ENCODE peak calls at places on chromosomes 16 and 17, in six cellular contexts. I is lower lobe of right lung, S is B cell, F is tibial artery, D is sigmoid colon, N is neural crest cell. V is an unnamed sample.

GRCh38 chr17:50469005-50469605 is 425 bp upstream of the CHAD start:
- DNase-seq in N (no peak), D (peak), F (no peak), I (no peak), S (no peak), V (no peak)

GRCh38 chr17:79621151-79621940 is 10.5 kb upstream of the RBFOX3 start:
- DNase-seq in S (no peak), D (peak), F (peak), N (no peak), I (peak), V (peak)

GRCh38 chr16:55499951-55500350 is 8.9 kb upstream of the LPCAT2 start:
- DNase-seq in S (no peak), N (no peak), F (no peak), I (no peak), D (peak), V (no peak)

GRCh38 chr17:50318551-50319310 is 27.2 kb upstream of the XYLT2 start:
- DNase-seq in N (no peak), I (no peak), F (peak), S (no peak), D (no peak), V (no peak)

GRCh38 chr16:46947900-46948547 is 25.4 kb downstream of the DNAJA2 start:
- DNase-seq in S (peak), N (peak), D (no peak), F (no peak), I (no peak), V (no peak)

GRCh38 chr17:60910415-60910814 is 232.8 kb downstream of the BCAS3 start:
- DNase-seq in N (no peak), D (no peak), I (no peak), F (no peak), S (no peak), V (no peak)

GRCh38 chr16:82583415-82583814 is 43.4 kb upstream of the CDH13 start:
- DNase-seq in S (no peak), F (no peak), N (no peak), I (no peak), D (no peak), V (no peak)

GRCh38 chr16:72838999-72839398 is 208.9 kb downstream of the ZFHX3 start:
- DNase-seq in N (no peak), D (no peak), F (no peak), I (no peak), S (no peak), V (no peak)

GRCh38 chr16:21001262-21001661 is 100.7 kb downstream of the LYRM1 start:
- DNase-seq in F (no peak), I (no peak), D (no peak), S (no peak), N (no peak), V (no peak)

GRCh38 chr17:57445051-57445450 is 188.7 kb downstream of the MSI2 start:
- DNase-seq in I (no peak), F (no peak), S (no peak), D (no peak), N (no peak), V (peak)

GRCh38 chr17:80732268-80732667 is 187.6 kb downstream of the RPTOR start:
- DNase-seq in N (no peak), D (no peak), I (no peak), F (no peak), S (no peak), V (no peak)

GRCh38 chr16:70253291-70254094 is 1.8 kb upstream of the EXOSC6 start:
- DNase-seq in I (no peak), F (no peak), N (peak), D (no peak), S (peak), V (peak)

GRCh38 chr16:79600636-79601091 is at the start of gene MAF:
- DNase-seq in S (peak), I (peak), F (peak), D (peak), N (peak), V (no peak)

GRCh38 chr17:42673885-42674754 is 2.7 kb downstream of the PLEKHH3 start:
- DNase-seq in D (peak), S (peak), N (no peak), I (no peak), F (peak), V (no peak)

GRCh38 chr17:50689956-50690886 is 17.5 kb downstream of the ANKRD40 start:
- DNase-seq in N (peak), I (no peak), S (no peak), F (peak), D (no peak), V (no peak)

GRCh38 chr16:48444574-48444973 is 59.4 kb upstream of the SIAH1 start:
- DNase-seq in S (no peak), F (no peak), D (peak), N (no peak), I (no peak), V (no peak)

GRCh38 chr17:9021985-9022552 is 759 bp downstream of the NTN1 start:
- DNase-seq in I (no peak), F (peak), S (no peak), N (peak), D (peak), V (no peak)

GRCh38 chr16:80337786-80338185 is 203.0 kb upstream of the DYNLRB2 start:
- DNase-seq in N (no peak), S (no peak), D (no peak), F (no peak), I (no peak), V (no peak)

GRCh38 chr17:3039748-3040147 is 23.7 kb downstream of the OR1D5 start:
- DNase-seq in F (no peak), S (no peak), D (no peak), I (no peak), N (no peak), V (no peak)

GRCh38 chr16:11914759-11915643 is 755 bp downstream of the GSPT1 start:
- DNase-seq in S (peak), N (peak), F (no peak), D (peak), I (peak), V (no peak)

GRCh38 chr17:43079578-43080302 is 45.4 kb downstream of the BRCA1 start:
- DNase-seq in I (no peak), D (no peak), F (no peak), S (no peak), N (no peak), V (no peak)

GRCh38 chr17:29149431-29150064 is 30.6 kb downstream of the MYO18A start:
- DNase-seq in F (peak), I (no peak), D (no peak), S (peak), N (no peak), V (no peak)

GRCh38 chr16:30527635-30528178 is 1.3 kb upstream of the ZNF768 start:
- DNase-seq in N (no peak), S (peak), D (no peak), F (no peak), I (peak), V (no peak)

GRCh38 chr17:19357351-19358140 is 5.0 kb downstream of the B9D1 start:
- DNase-seq in S (no peak), D (peak), F (no peak), I (no peak), N (no peak), V (peak)

GRCh38 chr16:8878523-8878911 is 3.6 kb upstream of the LITAFD start:
- DNase-seq in D (no peak), S (no peak), N (no peak), F (no peak), I (no peak), V (no peak)

GRCh38 chr16:15686287-15686686 is 36.2 kb downstream of the NDE1 start:
- DNase-seq in N (no peak), D (no peak), I (no peak), F (no peak), S (no peak), V (no peak)

GRCh38 chr17:50476545-50477315 is 1.9 kb upstream of the RSAD1 start:
- DNase-seq in N (no peak), F (no peak), S (no peak), D (no peak), I (peak), V (peak)

GRCh38 chr17:58614854-58615409 is 76.9 kb downstream of the TEX14 start:
- DNase-seq in D (no peak), N (no peak), I (no peak), S (no peak), F (no peak), V (no peak)

GRCh38 chr17:8275421-8276290 is 12.8 kb upstream of the RANGRF start:
- DNase-seq in S (no peak), N (no peak), F (no peak), I (no peak), D (no peak), V (no peak)

GRCh38 chr17:7987112-7987893 is 15.1 kb upstream of the GUCY2D start:
- DNase-seq in N (no peak), S (no peak), I (no peak), D (peak), F (no peak), V (no peak)

GRCh38 chr16:31253642-31254045 is 6.1 kb upstream of the ITGAM start:
- DNase-seq in I (peak), F (no peak), D (no peak), N (no peak), S (no peak), V (no peak)

GRCh38 chr17:41773190-41773588 is 13.3 kb downstream of the JUP start:
- DNase-seq in I (no peak), F (no peak), D (peak), S (no peak), N (no peak), V (no peak)

GRCh38 chr17:5537251-5537650 is 47.1 kb downstream of the NLRP1 start:
- DNase-seq in D (no peak), I (no peak), F (no peak), S (no peak), N (no peak), V (no peak)

GRCh38 chr17:5533486-5534315 is 47.3 kb downstream of the MIS12 start:
- DNase-seq in D (no peak), N (no peak), I (no peak), S (no peak), F (no peak), V (no peak)

GRCh38 chr17:5532581-5532980 is 46.2 kb downstream of the MIS12 start:
- DNase-seq in N (no peak), S (no peak), I (no peak), F (no peak), D (no peak), V (no peak)

GRCh38 chr17:5536831-5537230 is 47.5 kb downstream of the NLRP1 start:
- DNase-seq in D (no peak), F (no peak), S (no peak), N (no peak), I (no peak), V (no peak)

DNA sequence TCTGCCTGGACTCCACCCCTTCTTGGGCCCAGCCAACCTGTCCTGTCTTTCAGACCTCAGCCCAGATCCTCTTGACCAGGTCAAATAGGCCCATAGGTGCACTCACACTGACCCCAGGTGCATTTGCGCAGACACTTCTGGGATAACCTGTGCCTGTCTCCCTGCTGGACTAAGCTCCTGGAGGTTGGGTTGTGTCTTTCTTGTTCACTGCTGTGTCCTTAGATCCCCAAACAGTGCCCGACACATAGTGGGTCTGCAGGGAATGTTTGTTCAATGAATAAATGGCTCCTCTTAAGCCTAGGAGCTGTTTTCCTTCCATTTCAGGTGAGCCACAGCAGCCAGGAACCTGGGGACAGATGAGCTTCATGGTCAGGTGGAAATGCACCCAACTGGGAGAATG is 48.9 kb downstream of the NLRP1 start:
- DNase-seq in D (no peak), N (no peak), S (no peak), F (no peak), I (no peak), V (no peak)
- TF ChIP-seq CTCF in D (no peak), N (no peak), S (no peak), F (no peak), I (no peak), V (no peak)

GRCh38 chr17:11454096-11454495 is 144.2 kb upstream of the DNAH9 start:
- DNase-seq in F (no peak), I (no peak), N (no peak), D (no peak), S (no peak), V (no peak)

GRCh38 chr17:11461993-11462548 is 136.2 kb upstream of the DNAH9 start:
- DNase-seq in S (no peak), D (no peak), N (no peak), F (no peak), I (no peak), V (no peak)

GRCh38 chr17:11459780-11460426 is 138.4 kb upstream of the DNAH9 start:
- DNase-seq in N (no peak), S (no peak), I (no peak), D (no peak), F (no peak), V (no peak)
- TF ChIP-seq CTCF in N (no peak), S (no peak), I (no peak), D (no peak), F (no peak), V (no peak)

DNA sequence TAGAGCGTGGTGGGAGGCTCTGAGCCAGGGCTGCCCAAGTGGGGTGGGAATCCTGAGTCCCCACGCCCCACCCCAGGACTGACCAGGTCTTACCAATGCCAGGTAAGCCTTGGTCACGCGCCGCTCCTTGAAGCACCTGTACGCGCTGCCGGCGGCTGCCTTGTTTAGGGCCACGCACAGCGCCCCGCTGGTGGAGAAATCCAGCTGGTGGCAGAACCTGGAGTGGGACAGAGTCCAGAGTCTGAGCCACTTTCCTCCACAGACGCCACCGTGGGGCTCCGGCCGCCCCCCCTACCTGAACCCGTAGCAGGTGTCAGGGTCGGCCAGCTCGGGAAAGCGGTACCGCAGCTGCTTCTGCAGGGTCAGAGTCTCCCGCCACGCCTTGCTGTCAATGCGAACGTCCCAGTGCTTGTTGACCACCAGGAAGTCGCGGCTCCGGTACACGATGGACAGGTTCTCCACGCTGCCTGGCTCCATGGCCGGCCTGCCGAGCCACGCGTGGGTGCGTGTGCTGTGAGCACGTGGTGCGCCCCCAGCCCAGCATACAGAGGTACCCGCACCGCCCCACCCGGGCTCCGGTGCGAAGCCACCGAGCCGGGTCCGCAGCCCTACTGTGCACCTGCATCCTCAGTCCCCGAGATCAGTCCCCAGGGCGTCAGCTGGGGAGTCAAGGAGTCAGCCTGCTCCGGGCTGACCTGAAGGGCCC is 767 bp downstream of the RPUSD1 start:
- DNase-seq in F (no peak), S (no peak), I (peak), N (no peak), D (no peak), V (no peak)
- TF ChIP-seq CTCF in F (no peak), S (no peak), I (no peak), N (no peak), D (no peak), V (no peak)

GRCh38 chr16:57960310-57960709 is 10.6 kb downstream of the CNGB1 start:
- DNase-seq in S (no peak), I (no peak), N (no peak), F (no peak), D (no peak), V (no peak)
- TF ChIP-seq CTCF in S (no peak), I (no peak), N (no peak), F (no peak), D (no peak), V (no peak)

DNA sequence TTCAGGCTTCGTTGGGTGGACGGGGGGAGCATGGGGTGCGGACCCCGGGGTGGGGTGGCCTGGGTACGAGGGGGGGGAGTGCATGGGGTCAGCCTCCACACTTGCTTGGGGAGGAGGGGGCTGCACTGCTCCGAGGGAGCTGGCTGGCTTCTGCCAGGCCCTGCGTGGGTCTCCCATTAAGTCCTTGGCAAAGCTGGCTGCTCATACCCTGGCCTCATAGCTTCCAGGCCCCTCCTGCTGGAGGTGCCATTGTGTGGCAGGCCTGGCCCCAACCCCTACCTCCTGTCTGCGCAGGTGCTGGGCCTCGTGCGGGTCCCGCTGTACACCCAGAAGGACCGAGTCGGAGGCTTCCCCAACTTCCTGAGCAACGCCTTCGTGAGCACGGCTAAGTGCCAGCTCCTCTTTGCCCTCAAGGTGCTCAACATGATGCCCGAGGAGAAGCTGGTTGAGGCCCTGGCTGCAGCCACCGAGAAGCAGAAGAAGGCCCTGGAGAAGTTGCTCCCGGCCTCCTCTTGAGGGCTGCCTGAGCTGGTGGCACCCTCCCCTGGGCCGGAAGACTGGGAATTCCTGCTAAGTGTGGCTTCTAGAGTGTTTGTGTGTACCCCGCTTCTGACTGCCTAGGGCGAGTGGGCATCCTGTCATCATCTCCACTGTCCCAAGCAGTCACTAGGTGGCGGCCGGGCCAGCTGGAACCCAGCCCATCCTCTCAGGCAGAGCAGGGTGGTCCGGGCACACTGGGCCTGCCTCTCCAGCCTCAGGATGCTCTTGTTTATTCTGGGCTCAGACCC is 1.5 kb downstream of the NUDT16L1 start:
- DNase-seq in D (peak), I (peak), S (peak), F (peak), N (no peak), V (peak)
- TF ChIP-seq CTCF in D (no peak), I (no peak), S (no peak), F (no peak), N (no peak), V (peak)

GRCh38 chr16:25106567-25107465 is 4.7 kb upstream of the LCMT1 start:
- DNase-seq in I (peak), N (peak), S (peak), F (peak), D (peak), V (peak)
- TF ChIP-seq CTCF in I (peak), N (peak), S (peak), F (peak), D (peak), V (peak)

GRCh38 chr17:48107137-48108055 is at the start of gene SNX11:
- DNase-seq in S (peak), D (peak), N (peak), I (peak), F (peak), V (peak)
- TF ChIP-seq CTCF in S (no peak), D (no peak), N (no peak), I (peak), F (no peak), V (peak)

GRCh38 chr17:40422990-40423611 is 5.4 kb upstream of the TOP2A start:
- DNase-seq in F (no peak), N (no peak), D (no peak), I (no peak), S (no peak), V (no peak)
- TF ChIP-seq CTCF in F (no peak), N (no peak), D (no peak), I (no peak), S (no peak), V (peak)

V was measured in chondrocyte.